ENCODE peak calls at places on chromosomes 11 and 22, in six cellular contexts. E is HCT116, K is K562, U is SK-N-SH, L is GM12878, Y is HepG2. B is an unnamed sample.

GRCh38 chr22:21698430-21699329 is 32.9 kb downstream of the PPIL2 start:
- DNase-seq in L (no peak), Y (no peak), K (peak; percentile 65), E (no peak), U (no peak), B (no peak)

GRCh38 chr22:26323013-26323412 is 106.0 kb upstream of the ASPHD2 start:
- DNase-seq in U (no peak), E (no peak), K (no peak), L (no peak), Y (no peak), B (no peak)

GRCh38 chr11:75639752-75640151 is 29.1 kb downstream of the MAP6 start:
- DNase-seq in Y (no peak), E (no peak), L (peak; percentile 17), K (no peak), U (peak; percentile 75), B (no peak)

GRCh38 chr11:73217131-73217809 is 811 bp upstream of the P2RY2 start:
- DNase-seq in U (no peak), E (no peak), L (no peak), Y (no peak), K (peak; percentile 30), B (peak; percentile 42)

GRCh38 chr11:76161261-76161961 is 44.9 kb downstream of the WNT11 start:
- DNase-seq in Y (no peak), L (no peak), E (no peak), K (peak; percentile 90), U (peak; percentile 86), B (no peak)

GRCh38 chr11:48036011-48036410 is 55.7 kb downstream of the PTPRJ start:
- DNase-seq in Y (no peak), K (no peak), L (no peak), E (no peak), U (no peak), B (no peak)

GRCh38 chr22:45454260-45454659 is 40.8 kb downstream of the RIBC2 start:
- DNase-seq in K (no peak), L (no peak), Y (no peak), U (no peak), E (no peak), B (no peak)

GRCh38 chr11:71300187-71300586 is 47.8 kb upstream of the SHANK2 start:
- DNase-seq in L (no peak), Y (no peak), K (no peak), E (no peak), U (no peak), B (no peak)

GRCh38 chr11:68002575-68002942 is 1.3 kb downstream of the UNC93B1 start:
- DNase-seq in K (no peak), U (no peak), Y (no peak), L (no peak), E (no peak), B (no peak)

GRCh38 chr11:67286621-67287333 is 2.3 kb upstream of the ANKRD13D start:
- DNase-seq in L (no peak), K (no peak), U (no peak), Y (no peak), E (no peak), B (no peak)

GRCh38 chr11:86205415-86206268 is 38.9 kb upstream of the EED start:
- DNase-seq in U (no peak), Y (peak; percentile 64), K (no peak), E (no peak), L (no peak), B (no peak)

GRCh38 chr11:17208257-17208999 is 642 bp upstream of the PIK3C2A start:
- DNase-seq in L (no peak), K (no peak), E (peak; percentile 82), Y (peak; percentile 87), U (peak; percentile 73), B (no peak)

GRCh38 chr22:39021552-39022250 is 774 bp downstream of the APOBEC3D start:
- DNase-seq in K (no peak), E (no peak), L (no peak), U (no peak), Y (no peak), B (no peak)

GRCh38 chr11:68878022-68878421 is 25.6 kb downstream of the MRPL21 start:
- DNase-seq in K (no peak), Y (peak; percentile 34), U (no peak), E (no peak), L (no peak), B (no peak)

GRCh38 chr11:62267050-62267449 is 2.9 kb upstream of the SCGB2A2 start:
- DNase-seq in K (no peak), L (no peak), Y (no peak), E (no peak), U (no peak), B (no peak)

GRCh38 chr11:103110406-103110805 is 1.2 kb downstream of the DYNC2H1 start:
- DNase-seq in Y (no peak), E (no peak), L (no peak), U (no peak), K (no peak), B (peak; percentile 39)

GRCh38 chr22:46055176-46055850 is 78.4 kb upstream of the WNT7B start:
- DNase-seq in K (no peak), U (peak; percentile 51), E (no peak), Y (no peak), L (no peak), B (peak; percentile 49)

GRCh38 chr22:35910013-35910860 is 118.4 kb downstream of the RBFOX2 start:
- DNase-seq in U (no peak), K (no peak), E (no peak), Y (no peak), L (no peak), B (no peak)

GRCh38 chr11:10699072-10699471 is 5.5 kb upstream of the IRAG1 start:
- DNase-seq in E (no peak), U (no peak), K (no peak), Y (no peak), L (no peak), B (no peak)

GRCh38 chr11:79243412-79244174 is 197.2 kb downstream of the TENM4 start:
- DNase-seq in U (no peak), Y (no peak), L (no peak), E (no peak), K (no peak), B (no peak)

GRCh38 chr11:6667733-6668374 is 12.2 kb upstream of the DCHS1 start:
- DNase-seq in Y (peak; percentile 41), K (peak; percentile 54), E (peak; percentile 38), U (no peak), L (peak; percentile 48), B (peak; percentile 51)

GRCh38 chr11:7668911-7669310 is 4.4 kb downstream of the CYB5R2 start:
- DNase-seq in Y (no peak), E (no peak), L (no peak), K (no peak), U (no peak), B (no peak)

GRCh38 chr11:75924966-75925784 is 110.2 kb downstream of the UVRAG start:
- DNase-seq in K (no peak), L (no peak), E (no peak), Y (no peak), U (no peak), B (no peak)

GRCh38 chr22:47601666-47602065 is 839.2 kb downstream of the TBC1D22A start:
- DNase-seq in E (no peak), U (peak; percentile 1), K (no peak), Y (no peak), L (no peak), B (no peak)

GRCh38 chr11:19935507-19935906 is 222.9 kb downstream of the NAV2 start:
- DNase-seq in U (no peak), K (no peak), E (no peak), Y (no peak), L (no peak), B (no peak)

GRCh38 chr11:111335596-111335995 is 37.2 kb downstream of the POU2AF3 start:
- DNase-seq in L (no peak), U (no peak), E (no peak), K (no peak), Y (no peak), B (peak; percentile 55)

GRCh38 chr22:36463783-36464184 is 17.7 kb downstream of the TXN2 start:
- DNase-seq in U (no peak), Y (no peak), K (no peak), E (no peak), L (no peak), B (no peak)

GRCh38 chr11:125371451-125371935 is 124.6 kb downstream of the FEZ1 start:
- DNase-seq in L (no peak), Y (no peak), E (no peak), K (no peak), U (peak; percentile 46), B (no peak)
- TF ChIP-seq JUND in L (no peak), Y (no peak), E (no peak), K (no peak), U (no peak), B (no peak)

GRCh38 chr11:83818349-83818748 is 532.2 kb upstream of the CCDC90B start:
- DNase-seq in L (no peak), E (no peak), U (no peak), K (no peak), Y (no peak), B (no peak)

GRCh38 chr11:83809274-83809673 is 523.1 kb upstream of the CCDC90B start:
- DNase-seq in Y (no peak), L (no peak), K (no peak), E (no peak), U (no peak), B (no peak)

GRCh38 chr11:83816572-83817187 is 530.5 kb upstream of the CCDC90B start:
- DNase-seq in Y (peak; percentile 9), E (no peak), U (peak; percentile 8), L (no peak), K (peak; percentile 15), B (peak; percentile 66)

GRCh38 chr11:83815736-83816135 is 529.6 kb upstream of the CCDC90B start:
- DNase-seq in K (no peak), L (no peak), U (no peak), Y (no peak), E (no peak), B (no peak)

DNA sequence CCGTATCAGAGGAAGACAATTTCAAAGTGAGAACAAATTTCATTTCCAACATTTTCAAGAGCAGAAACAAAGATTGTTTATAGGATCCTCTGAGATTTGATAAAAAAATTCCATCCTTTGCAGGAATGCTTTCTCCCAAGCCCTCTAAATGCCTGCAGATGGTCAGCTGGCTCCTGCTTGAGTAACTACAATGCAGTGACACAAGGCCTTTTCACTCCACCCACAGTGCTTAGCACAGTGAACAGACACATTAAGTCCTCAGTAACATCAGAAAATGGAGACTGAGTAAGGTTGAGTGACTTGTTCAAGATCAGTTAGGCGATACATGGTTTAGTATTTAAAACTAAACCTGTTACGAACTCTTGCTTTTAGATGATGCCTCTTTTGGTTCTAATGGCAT is 527.1 kb upstream of the CCDC90B start:
- DNase-seq in U (no peak), K (no peak), E (no peak), L (no peak), Y (no peak), B (no peak)
- TF ChIP-seq JUND in U (no peak), K (no peak), E (no peak), L (no peak), Y (no peak), B (no peak)

DNA sequence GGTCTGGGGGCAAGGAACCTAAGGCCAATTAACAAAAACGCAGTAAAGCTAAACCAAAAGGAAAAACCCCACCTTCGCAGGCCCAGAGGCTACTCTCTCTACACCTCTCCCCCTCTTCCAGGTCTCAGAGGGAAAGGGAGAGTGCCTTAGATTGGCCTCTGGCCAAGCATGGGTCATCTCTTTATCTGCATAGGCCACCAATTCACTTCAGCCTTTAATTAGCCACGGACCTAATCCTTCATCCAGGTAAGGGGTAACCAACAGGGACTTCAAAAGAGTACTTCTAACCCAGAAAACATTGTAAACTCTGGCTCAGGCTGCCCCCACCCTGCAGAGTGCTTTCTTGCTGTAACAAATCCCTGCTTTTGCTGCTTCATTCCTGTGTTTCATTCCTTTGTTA is 9.4 kb downstream of the VSTM5 start:
- DNase-seq in E (no peak), K (no peak), L (no peak), U (no peak), Y (no peak), B (no peak)
- TF ChIP-seq JUND in E (no peak), K (no peak), L (no peak), U (no peak), Y (no peak), B (no peak)

GRCh38 chr11:64864135-64864472 is 14.3 kb downstream of the EHD1 start:
- DNase-seq in E (no peak), L (no peak), Y (no peak), U (no peak), K (no peak), B (peak; percentile 67)
- TF ChIP-seq JUND in E (no peak), L (no peak), Y (no peak), U (no peak), K (no peak), B (no peak)

B was measured in T47D.